ENCODE peak calls at places on chromosome 13, in six cellular contexts. V is K562, B is GM12864, T is GM12865, W is choroid plexus epithelial cell, D is cardiac muscle cell. F is an unnamed sample.

GRCh38 chr13:94933230-94933751 is 220.9 kb upstream of the SOX21 start:
- DNase-seq in B (no peak), V (no peak), W (no peak), D (no peak), T (no peak), F (no peak)

GRCh38 chr13:44576396-44577235 is 486 bp upstream of the TSC22D1 start:
- DNase-seq in D (no peak), B (no peak), W (no peak), V (peak), T (peak), F (peak)

GRCh38 chr13:51729853-51730553 is 74.0 kb downstream of the DHRS12 start:
- DNase-seq in V (no peak), T (no peak), B (no peak), W (peak), D (peak), F (peak)

GRCh38 chr13:111233080-111233479 is 87.4 kb upstream of the TEX29 start:
- DNase-seq in T (no peak), W (no peak), V (no peak), D (no peak), B (no peak), F (no peak)

GRCh38 chr13:98478134-98479129 is 98.5 kb downstream of the STK24 start:
- DNase-seq in T (peak), D (peak), B (peak), W (peak), V (peak), F (peak)

GRCh38 chr13:66887088-66887487 is 343.0 kb downstream of the PCDH9 start:
- DNase-seq in W (peak), D (peak), V (no peak), B (no peak), T (no peak), F (no peak)

GRCh38 chr13:35693142-35693784 is 216.8 kb upstream of the MAB21L1 start:
- DNase-seq in V (no peak), D (no peak), W (no peak), B (no peak), T (no peak), F (no peak)

GRCh38 chr13:99265823-99266426 is 7.7 kb upstream of the GPR18 start:
- DNase-seq in T (peak), D (peak), B (no peak), W (peak), V (peak), F (no peak)

GRCh38 chr13:50365300-50365682 is 350.0 kb downstream of the KCNRG start:
- DNase-seq in W (no peak), B (no peak), V (no peak), D (peak), T (no peak), F (no peak)

GRCh38 chr13:106573279-106573831 is 5.4 kb upstream of the ARGLU1 start:
- DNase-seq in V (no peak), D (peak), B (no peak), T (no peak), W (no peak), F (no peak)

GRCh38 chr13:114174529-114174941 is 4.5 kb upstream of the CFAP97D2 start:
- DNase-seq in T (no peak), W (peak), D (peak), V (no peak), B (no peak), F (no peak)

GRCh38 chr13:27043013-27043412 is 128.6 kb downstream of the USP12 start:
- DNase-seq in T (no peak), B (no peak), D (peak), V (no peak), W (peak), F (no peak)

GRCh38 chr13:94712812-94713555 is 639 bp upstream of the SOX21 start:
- DNase-seq in D (peak), V (no peak), T (peak), W (peak), B (no peak), F (no peak)

GRCh38 chr13:113839536-113840204 is 24.2 kb downstream of the GAS6 start:
- DNase-seq in B (no peak), T (no peak), V (no peak), W (no peak), D (no peak), F (no peak)

GRCh38 chr13:20964904-20965303 is 62.4 kb upstream of the XPO4 start:
- DNase-seq in W (peak), T (no peak), D (peak), B (no peak), V (no peak), F (no peak)

GRCh38 chr13:99086869-99087129 is 108.9 kb upstream of the DOCK9 start:
- DNase-seq in T (no peak), W (peak), B (no peak), V (no peak), D (no peak), F (peak)

GRCh38 chr13:99501952-99502310 is 659 bp downstream of the TM9SF2 start:
- DNase-seq in W (peak), T (peak), B (no peak), V (no peak), D (peak), F (peak)

GRCh38 chr13:98581971-98582702 is 5.2 kb upstream of the STK24 start:
- DNase-seq in D (peak), B (no peak), W (peak), V (no peak), T (no peak), F (peak)

GRCh38 chr13:23902975-23903905 is 5.9 kb upstream of the C1QTNF9B start:
- DNase-seq in D (no peak), W (no peak), T (no peak), B (no peak), V (no peak), F (no peak)

GRCh38 chr13:104641309-104641708 is 1575.1 kb upstream of the SLC10A2 start:
- DNase-seq in B (no peak), T (no peak), W (peak), V (no peak), D (peak), F (no peak)

GRCh38 chr13:49995535-49996165 is 1.2 kb upstream of the TRIM13 start:
- DNase-seq in W (peak), T (peak), B (no peak), V (no peak), D (peak), F (no peak)

GRCh38 chr13:51856027-51856736 is 5.6 kb upstream of the CCDC70 start:
- DNase-seq in B (no peak), W (no peak), T (no peak), V (no peak), D (no peak), F (no peak)

GRCh38 chr13:74424455-74424854 is 290.3 kb upstream of the KLF12 start:
- DNase-seq in V (no peak), D (no peak), W (no peak), B (no peak), T (no peak), F (no peak)

GRCh38 chr13:34817246-34817645 is 124.8 kb upstream of the NBEA start:
- DNase-seq in D (no peak), W (no peak), V (no peak), B (no peak), T (no peak), F (no peak)

GRCh38 chr13:41658057-41658642 is 200.8 kb downstream of the RGCC start:
- DNase-seq in V (no peak), W (peak), T (no peak), B (no peak), D (peak), F (no peak)

GRCh38 chr13:45339867-45340266 is 1.1 kb downstream of the TPT1 start:
- DNase-seq in V (no peak), D (no peak), B (no peak), W (no peak), T (peak), F (peak)

GRCh38 chr13:77966671-77967070 is 48.0 kb upstream of the EDNRB start:
- DNase-seq in D (no peak), T (no peak), B (no peak), V (no peak), W (no peak), F (no peak)

GRCh38 chr13:41516760-41517159 is 59.4 kb downstream of the RGCC start:
- DNase-seq in V (no peak), W (no peak), T (no peak), B (no peak), D (no peak), F (no peak)

GRCh38 chr13:23411706-23412105 is 21.8 kb downstream of the SACS start:
- DNase-seq in T (no peak), B (no peak), W (no peak), V (no peak), D (no peak), F (no peak)

GRCh38 chr13:99339230-99339721 is 32.1 kb upstream of the GPR183 start:
- DNase-seq in B (no peak), D (no peak), T (no peak), V (no peak), W (no peak), F (no peak)

GRCh38 chr13:110149036-110149435 is 157.9 kb downstream of the COL4A1 start:
- DNase-seq in W (peak), V (no peak), B (no peak), D (no peak), T (no peak), F (no peak)

GRCh38 chr13:114047358-114047881 is 73.5 kb upstream of the C13orf46 start:
- DNase-seq in D (no peak), W (peak), V (peak), T (peak), B (peak), F (no peak)

GRCh38 chr13:94656766-94657165 is 55.1 kb downstream of the GPR180 start:
- DNase-seq in D (peak), V (no peak), T (peak), B (no peak), W (peak), F (peak)

GRCh38 chr13:26324867-26325266 is 70.9 kb downstream of the CDK8 start:
- DNase-seq in B (no peak), V (no peak), W (peak), D (no peak), T (no peak), F (no peak)

GRCh38 chr13:40813662-40814454 is 24.4 kb downstream of the SLC25A15 start:
- DNase-seq in V (no peak), B (no peak), D (peak), W (peak), T (peak), F (no peak)

GRCh38 chr13:38697628-38698333 is 10.9 kb downstream of the FREM2 start:
- DNase-seq in V (no peak), D (peak), B (no peak), W (peak), T (no peak), F (no peak)
- TF ChIP-seq CTCF in V (no peak), D (no peak), B (no peak), W (no peak), T (no peak), F (no peak)

GRCh38 chr13:33126909-33127607 is 110.8 kb downstream of the KL start:
- DNase-seq in W (no peak), V (no peak), D (peak), B (no peak), T (no peak), F (no peak)
- TF ChIP-seq CTCF in W (no peak), V (no peak), D (peak), B (no peak), T (no peak), F (no peak)

DNA sequence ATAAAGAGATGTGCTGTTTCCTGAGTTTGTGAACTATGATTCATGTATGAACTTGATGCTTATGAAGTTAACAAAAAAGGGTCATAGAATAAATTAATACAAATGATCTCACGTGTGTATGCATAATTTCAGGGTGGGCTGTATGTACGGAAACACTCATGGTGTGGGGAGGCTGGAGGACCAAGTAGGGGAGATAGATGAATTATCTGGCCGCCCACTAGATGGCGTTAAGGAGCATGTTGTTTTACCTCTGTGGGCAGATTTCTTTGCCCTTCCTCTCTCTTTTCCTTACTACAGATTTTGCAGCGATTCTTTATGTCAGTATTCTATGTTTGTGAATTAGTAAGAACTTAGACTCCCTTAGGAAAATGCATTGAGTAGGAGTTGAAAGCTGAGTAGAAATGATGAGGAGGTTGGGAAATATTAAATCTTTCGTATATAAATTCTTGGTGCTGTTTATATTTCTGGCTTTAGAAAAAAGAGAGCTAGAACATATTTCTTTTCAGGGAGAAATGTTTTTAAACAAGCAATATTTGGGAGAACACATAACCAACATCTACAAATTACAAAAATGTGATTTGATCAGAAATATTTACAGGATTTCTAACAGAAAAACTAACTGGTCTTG is 47.4 kb upstream of the TMTC4 start:
- DNase-seq in W (peak), T (peak), D (peak), B (peak), V (peak), F (peak)
- TF ChIP-seq CTCF in W (peak), T (peak), D (peak), B (peak), V (peak), F (peak)

GRCh38 chr13:53189162-53189561 is 160.5 kb downstream of the OLFM4 start:
- DNase-seq in B (no peak), D (no peak), V (no peak), T (no peak), W (no peak), F (no peak)
- TF ChIP-seq CTCF in B (no peak), D (no peak), V (no peak), T (no peak), W (no peak), F (no peak)

DNA sequence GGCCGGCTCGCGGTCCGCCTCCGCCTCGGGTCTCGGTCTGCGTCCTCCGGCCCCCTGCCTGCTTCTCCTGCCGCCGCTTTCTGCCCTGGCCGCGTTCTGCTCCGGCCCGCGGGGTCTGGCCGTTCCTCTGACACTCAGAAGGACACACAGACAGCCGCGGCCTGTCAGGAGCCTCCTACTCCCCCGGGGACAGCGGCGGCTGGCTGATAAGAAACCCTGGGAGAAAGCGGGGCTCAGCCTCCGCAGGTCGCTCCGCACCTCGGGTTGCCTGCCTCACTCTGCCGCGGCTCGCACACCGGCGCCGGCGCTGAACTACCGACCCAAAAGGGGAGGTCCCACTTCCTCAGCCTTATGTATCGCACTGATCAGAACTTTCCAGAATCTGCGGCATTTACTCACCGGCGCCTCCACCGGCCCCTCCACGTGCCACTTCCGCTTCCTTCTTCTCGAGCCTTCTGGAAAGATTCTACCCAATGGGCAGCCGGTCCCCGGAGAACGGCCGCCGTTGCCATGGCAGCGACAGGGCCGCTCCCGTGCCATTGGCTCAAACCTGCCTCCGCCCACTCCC is at the start of gene HSPH1:
- DNase-seq in V (peak), W (peak), D (peak), B (peak), T (peak), F (peak)
- TF ChIP-seq CTCF in V (no peak), W (peak), D (peak), B (peak), T (peak), F (no peak)

GRCh38 chr13:30158774-30159445 is 148.4 kb downstream of the KATNAL1 start:
- DNase-seq in T (peak), B (no peak), W (peak), V (no peak), D (peak), F (peak)
- TF ChIP-seq CTCF in T (peak), B (peak), W (peak), V (no peak), D (peak), F (peak)

GRCh38 chr13:96963786-96964475 is 30.3 kb downstream of the OXGR1 start:
- DNase-seq in V (no peak), B (no peak), D (no peak), T (no peak), W (peak), F (no peak)
- TF ChIP-seq CTCF in V (peak), B (no peak), D (no peak), T (no peak), W (no peak), F (no peak)

GRCh38 chr13:93004919-93005318 is 221.7 kb upstream of the GPC6 start:
- DNase-seq in D (peak), B (no peak), W (peak), T (no peak), V (no peak), F (no peak)
- TF ChIP-seq CTCF in D (peak), B (no peak), W (peak), T (no peak), V (no peak), F (no peak)

DNA sequence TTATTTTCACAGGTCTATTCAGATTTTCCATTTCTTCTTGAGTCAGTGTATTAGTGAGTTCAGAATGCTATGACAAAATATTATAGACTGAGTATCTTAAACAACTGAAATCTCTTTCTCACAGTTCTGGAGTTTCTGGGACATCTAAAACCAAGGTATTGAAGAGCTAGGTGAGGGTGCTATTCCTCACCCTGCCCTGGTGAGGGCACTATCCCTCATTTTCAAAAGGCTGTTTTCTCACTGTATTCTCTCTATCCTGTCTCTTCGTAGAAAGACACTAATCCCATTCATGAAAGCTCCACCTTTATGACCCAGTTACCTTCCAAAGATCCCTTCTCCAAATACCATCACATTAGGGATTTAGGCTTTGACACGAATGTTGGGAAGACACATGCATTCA is 1617.1 kb downstream of the PCDH9 start:
- DNase-seq in D (no peak), W (no peak), V (peak), T (no peak), B (no peak), F (no peak)
- TF ChIP-seq CTCF in D (peak), W (peak), V (no peak), T (peak), B (peak), F (peak)

GRCh38 chr13:30551194-30551593 is 66.5 kb upstream of the USPL1 start:
- DNase-seq in T (peak), D (peak), V (no peak), W (peak), B (no peak), F (no peak)
- TF ChIP-seq CTCF in T (peak), D (peak), V (peak), W (peak), B (peak), F (peak)